ENCODE peak calls at places on chromosomes 1 and 21, in seven cellular contexts. A is neuronal stem cell; S is PC-9; P is CD4-positive, CD25-positive, alpha-beta regulatory T cell; F is fibroblast of lung; Z is heart right ventricle; I is brain microvascular endothelial cell. T is an unnamed sample.

GRCh38 chr1:78645728-78646127 is 3.9 kb upstream of the IFI44 start:
- DNase-seq in F (no peak), Z (no peak), P (no peak), S (no peak), I (no peak), A (no peak), T (no peak)

GRCh38 chr1:17429183-17429582 is 10.3 kb downstream of the RCC2 start:
- DNase-seq in S (no peak), P (no peak), I (no peak), Z (no peak), F (no peak), A (no peak), T (no peak)

GRCh38 chr1:153572569-153573015 is 6.9 kb upstream of the S100A2 start:
- DNase-seq in Z (peak), P (no peak), A (no peak), I (peak), S (peak), F (peak), T (peak)

GRCh38 chr1:67830928-67831596 is 2.2 kb downstream of the GNG12 start:
- DNase-seq in Z (no peak), P (no peak), A (no peak), F (peak), S (no peak), I (no peak), T (no peak)

GRCh38 chr1:78334952-78335351 is 155.8 kb upstream of the PTGFR start:
- DNase-seq in F (no peak), P (no peak), Z (no peak), A (no peak), I (no peak), S (no peak), T (no peak)

GRCh38 chr1:43841511-43841910 is 92.1 kb upstream of the ARTN start:
- DNase-seq in A (no peak), Z (no peak), F (no peak), S (no peak), P (no peak), I (no peak), T (no peak)

GRCh38 chr21:15549671-15550070 is 180.1 kb upstream of the USP25 start:
- DNase-seq in S (no peak), F (no peak), Z (no peak), I (peak), A (no peak), P (no peak), T (no peak)

GRCh38 chr1:53585116-53585515 is 125.9 kb downstream of the DMRTB1 start:
- DNase-seq in S (no peak), P (no peak), Z (no peak), I (peak), F (peak), A (no peak), T (peak)

GRCh38 chr1:226158983-226159382 is 27.6 kb downstream of the ACBD3 start:
- DNase-seq in I (no peak), Z (no peak), F (no peak), S (no peak), P (no peak), A (no peak), T (no peak)

GRCh38 chr1:41843378-41843777 is 75.3 kb downstream of the HIVEP3 start:
- DNase-seq in I (peak), A (no peak), P (no peak), Z (no peak), S (peak), F (peak), T (no peak)

GRCh38 chr1:91683598-91683951 is 182.9 kb downstream of the CDC7 start:
- DNase-seq in I (no peak), S (no peak), A (no peak), P (no peak), Z (peak), F (no peak), T (no peak)

GRCh38 chr21:44762221-44763049 is 39.2 kb downstream of the UBE2G2 start:
- DNase-seq in A (no peak), I (no peak), F (no peak), Z (no peak), S (no peak), P (no peak), T (no peak)

GRCh38 chr1:30657131-30658013 is 66.0 kb downstream of the MATN1 start:
- DNase-seq in P (no peak), S (peak), Z (no peak), I (no peak), F (no peak), A (no peak), T (no peak)

GRCh38 chr1:228050571-228051181 is 31.8 kb upstream of the ARF1 start:
- DNase-seq in I (no peak), F (no peak), S (no peak), A (no peak), P (no peak), Z (no peak), T (no peak)

GRCh38 chr1:159959451-159959850 is 5.4 kb upstream of the SLAMF9 start:
- DNase-seq in Z (no peak), A (no peak), P (no peak), F (no peak), I (no peak), S (peak), T (no peak)

GRCh38 chr1:160777486-160778089 is 18.4 kb upstream of the LY9 start:
- DNase-seq in F (no peak), S (no peak), Z (no peak), P (peak), A (peak), I (no peak), T (peak)

GRCh38 chr1:40755052-40755451 is 28.5 kb upstream of the KCNQ4 start:
- DNase-seq in P (no peak), F (peak), I (no peak), Z (no peak), S (no peak), A (no peak), T (no peak)

GRCh38 chr1:84402501-84402900 is 4.2 kb downstream of the DNASE2B start:
- DNase-seq in F (no peak), Z (no peak), A (no peak), S (no peak), P (no peak), I (no peak), T (no peak)
- H3K27ac ChIP-seq in F (no peak), Z (no peak), A (no peak), S (no peak), P (no peak), I (no peak), T (no peak)

DNA sequence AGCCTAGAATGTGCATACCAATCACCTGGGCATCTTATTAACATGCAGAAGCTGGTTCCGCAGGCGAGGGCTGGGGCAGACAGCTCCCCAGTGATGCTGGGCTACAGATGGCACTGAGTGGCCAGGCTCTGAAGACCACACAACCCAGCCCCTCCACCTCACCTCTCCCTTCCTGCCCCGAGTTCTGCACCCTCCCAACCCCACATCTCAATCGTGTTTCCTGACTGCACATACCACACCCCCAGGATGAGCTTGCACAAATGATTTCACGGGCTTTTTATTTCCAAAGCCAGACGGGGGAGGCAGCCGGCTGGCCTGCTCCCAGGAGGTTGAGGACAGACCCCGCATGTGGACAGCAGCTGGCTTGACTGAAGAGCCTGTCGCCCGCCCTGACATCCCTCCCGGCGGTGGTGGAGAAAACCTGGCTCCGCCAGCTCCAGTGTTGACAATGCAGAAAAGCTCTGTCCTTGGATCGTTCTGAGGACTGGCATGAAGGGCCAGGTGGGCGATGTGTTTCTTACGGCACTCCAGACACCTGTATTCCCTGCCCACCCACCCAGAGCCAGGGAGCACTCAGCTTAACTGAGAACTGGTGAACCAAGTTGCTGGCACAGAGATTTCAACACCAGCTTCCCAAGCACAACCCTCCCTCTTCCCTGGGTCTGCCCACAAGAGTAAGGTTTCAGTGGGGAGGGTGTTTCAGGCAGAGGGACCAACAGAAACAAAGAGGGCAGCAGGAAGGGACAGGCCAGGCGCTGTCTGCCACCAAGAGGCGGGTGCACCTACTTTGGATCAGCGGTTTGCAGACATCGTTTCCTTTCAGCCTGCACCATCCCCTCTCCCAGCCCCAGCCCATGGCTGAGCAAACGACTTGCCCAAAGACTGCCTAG is 21.6 kb upstream of the ALDH4A1 start:
- DNase-seq in A (no peak), S (no peak), F (no peak), Z (no peak), I (no peak), P (no peak), T (no peak)
- H3K27ac ChIP-seq in A (no peak), S (no peak), F (peak), Z (peak), I (no peak), P (peak), T (no peak)

GRCh38 chr1:39177641-39178040 is 26.9 kb upstream of the MACF1 start:
- DNase-seq in F (no peak), S (no peak), Z (no peak), P (no peak), I (no peak), A (no peak), T (no peak)
- H3K27ac ChIP-seq in F (peak), S (peak), Z (no peak), P (no peak), I (peak), A (peak), T (no peak)

GRCh38 chr1:12174789-12175455 is 8.1 kb downstream of the TNFRSF1B start:
- DNase-seq in I (no peak), S (no peak), P (no peak), F (no peak), Z (peak), A (no peak), T (no peak)

GRCh38 chr1:12177999-12178441 is 11.2 kb downstream of the TNFRSF1B start:
- DNase-seq in F (peak), Z (peak), P (peak), A (no peak), S (no peak), I (peak), T (no peak)

GRCh38 chr1:12177156-12177998 is 10.6 kb downstream of the TNFRSF1B start:
- DNase-seq in I (no peak), S (no peak), F (no peak), P (peak), A (no peak), Z (no peak), T (no peak)

GRCh38 chr1:12175456-12175797 is 8.6 kb downstream of the TNFRSF1B start:
- DNase-seq in F (no peak), I (no peak), S (no peak), P (no peak), A (no peak), Z (no peak), T (no peak)

GRCh38 chr1:12176298-12177118 is 9.7 kb downstream of the TNFRSF1B start:
- DNase-seq in A (no peak), Z (no peak), F (no peak), P (no peak), S (no peak), I (no peak), T (no peak)
- H3K27ac ChIP-seq in A (no peak), Z (peak), F (peak), P (peak), S (no peak), I (no peak), T (no peak)

GRCh38 chr1:23593042-23593521 is 33.8 kb upstream of the ID3 start:
- DNase-seq in F (no peak), S (peak), Z (no peak), A (no peak), P (no peak), I (no peak), T (peak)
- H3K27ac ChIP-seq in F (no peak), S (peak), Z (no peak), A (no peak), P (peak), I (no peak), T (peak)

GRCh38 chr1:32464716-32465540 is at the start of gene ZBTB8B:
- DNase-seq in I (peak), F (peak), P (no peak), Z (peak), S (no peak), A (peak), T (no peak)
- H3K27ac ChIP-seq in I (no peak), F (no peak), P (no peak), Z (no peak), S (no peak), A (no peak), T (no peak)